ENCODE peak calls at places on chromosomes 12 and 14, in ten cellular contexts. One of them, this sample, is unnamed. For H3K4me1, the result is how much of the 10 kb centered on the place peaks cover.

GRCh38 chr14:37903561-37904191 is 304.0 kb upstream of the SSTR1 start:
- DNase-seq in adrenal gland: no peak
- DNase-seq in heart right ventricle: no peak
- DNase-seq in HCT116: peak
- DNase-seq in pancreas: no peak
- DNase-seq in OCI-LY7: peak
- DNase-seq in cardiac muscle cell: peak
- DNase-seq in transverse colon: no peak
- DNase-seq in Caco-2: no peak
- DNase-seq in Peyer's patch: no peak
- DNase-seq in this sample: peak

GRCh38 chr12:120094485-120094884 is 22.1 kb downstream of the RAB35 start:
- DNase-seq in OCI-LY7: no peak
- DNase-seq in transverse colon: no peak
- DNase-seq in cardiac muscle cell: no peak
- DNase-seq in HCT116: no peak
- DNase-seq in Peyer's patch: no peak
- DNase-seq in Caco-2: no peak
- DNase-seq in heart right ventricle: no peak
- DNase-seq in adrenal gland: no peak
- DNase-seq in pancreas: no peak
- DNase-seq in this sample: no peak

GRCh38 chr14:68862954-68863594 is 70.2 kb upstream of the ZFP36L1 start:
- DNase-seq in Peyer's patch: peak
- DNase-seq in HCT116: peak
- DNase-seq in pancreas: peak
- DNase-seq in Caco-2: peak
- DNase-seq in transverse colon: peak
- DNase-seq in heart right ventricle: peak
- DNase-seq in cardiac muscle cell: peak
- DNase-seq in adrenal gland: peak
- DNase-seq in OCI-LY7: peak
- DNase-seq in this sample: peak

GRCh38 chr12:121791671-121792496 is 1.6 kb downstream of the RHOF start:
- DNase-seq in Peyer's patch: no peak
- DNase-seq in pancreas: no peak
- DNase-seq in HCT116: no peak
- DNase-seq in heart right ventricle: no peak
- DNase-seq in transverse colon: peak
- DNase-seq in Caco-2: peak
- DNase-seq in adrenal gland: peak
- DNase-seq in cardiac muscle cell: no peak
- DNase-seq in OCI-LY7: no peak
- DNase-seq in this sample: peak

GRCh38 chr14:97290977-97291376 is 493.8 kb downstream of the VRK1 start:
- DNase-seq in heart right ventricle: no peak
- DNase-seq in pancreas: no peak
- DNase-seq in OCI-LY7: no peak
- DNase-seq in adrenal gland: no peak
- DNase-seq in HCT116: no peak
- DNase-seq in cardiac muscle cell: no peak
- DNase-seq in Peyer's patch: no peak
- DNase-seq in Caco-2: no peak
- DNase-seq in transverse colon: no peak
- DNase-seq in this sample: no peak

GRCh38 chr12:66776974-66777373 is 98.1 kb upstream of the GRIP1 start:
- DNase-seq in pancreas: no peak
- DNase-seq in OCI-LY7: no peak
- DNase-seq in HCT116: no peak
- DNase-seq in Peyer's patch: peak
- DNase-seq in cardiac muscle cell: no peak
- DNase-seq in Caco-2: no peak
- DNase-seq in transverse colon: no peak
- DNase-seq in heart right ventricle: no peak
- DNase-seq in adrenal gland: no peak
- DNase-seq in this sample: peak

GRCh38 chr12:46916796-46917419 is 91.1 kb upstream of the SLC38A4 start:
- DNase-seq in heart right ventricle: peak
- DNase-seq in OCI-LY7: no peak
- DNase-seq in adrenal gland: no peak
- DNase-seq in Peyer's patch: no peak
- DNase-seq in Caco-2: no peak
- DNase-seq in transverse colon: no peak
- DNase-seq in pancreas: no peak
- DNase-seq in cardiac muscle cell: no peak
- DNase-seq in HCT116: no peak
- DNase-seq in this sample: no peak

GRCh38 chr12:114669501-114670256 is 14.3 kb downstream of the TBX3 start:
- DNase-seq in cardiac muscle cell: no peak
- DNase-seq in OCI-LY7: no peak
- DNase-seq in adrenal gland: peak
- DNase-seq in Peyer's patch: no peak
- DNase-seq in transverse colon: no peak
- DNase-seq in heart right ventricle: no peak
- DNase-seq in Caco-2: no peak
- DNase-seq in HCT116: no peak
- DNase-seq in pancreas: no peak
- DNase-seq in this sample: no peak

GRCh38 chr12:118061876-118062791 is 1.2 kb upstream of the WSB2 start:
- DNase-seq in Caco-2: peak
- DNase-seq in transverse colon: peak
- DNase-seq in pancreas: peak
- DNase-seq in cardiac muscle cell: peak
- DNase-seq in Peyer's patch: peak
- DNase-seq in OCI-LY7: peak
- DNase-seq in heart right ventricle: peak
- DNase-seq in adrenal gland: peak
- DNase-seq in HCT116: no peak
- DNase-seq in this sample: peak

GRCh38 chr12:80837342-80837978 is 100.3 kb downstream of the LIN7A start:
- DNase-seq in heart right ventricle: no peak
- DNase-seq in adrenal gland: peak
- DNase-seq in pancreas: no peak
- DNase-seq in Caco-2: peak
- DNase-seq in HCT116: peak
- DNase-seq in Peyer's patch: no peak
- DNase-seq in OCI-LY7: peak
- DNase-seq in transverse colon: no peak
- DNase-seq in cardiac muscle cell: peak
- DNase-seq in this sample: no peak

GRCh38 chr12:47216150-47216677 is 136.5 kb upstream of the AMIGO2 start:
- DNase-seq in Caco-2: no peak
- DNase-seq in HCT116: no peak
- DNase-seq in heart right ventricle: no peak
- DNase-seq in cardiac muscle cell: no peak
- DNase-seq in pancreas: no peak
- DNase-seq in adrenal gland: no peak
- DNase-seq in Peyer's patch: peak
- DNase-seq in transverse colon: peak
- DNase-seq in OCI-LY7: peak
- DNase-seq in this sample: peak

DNA sequence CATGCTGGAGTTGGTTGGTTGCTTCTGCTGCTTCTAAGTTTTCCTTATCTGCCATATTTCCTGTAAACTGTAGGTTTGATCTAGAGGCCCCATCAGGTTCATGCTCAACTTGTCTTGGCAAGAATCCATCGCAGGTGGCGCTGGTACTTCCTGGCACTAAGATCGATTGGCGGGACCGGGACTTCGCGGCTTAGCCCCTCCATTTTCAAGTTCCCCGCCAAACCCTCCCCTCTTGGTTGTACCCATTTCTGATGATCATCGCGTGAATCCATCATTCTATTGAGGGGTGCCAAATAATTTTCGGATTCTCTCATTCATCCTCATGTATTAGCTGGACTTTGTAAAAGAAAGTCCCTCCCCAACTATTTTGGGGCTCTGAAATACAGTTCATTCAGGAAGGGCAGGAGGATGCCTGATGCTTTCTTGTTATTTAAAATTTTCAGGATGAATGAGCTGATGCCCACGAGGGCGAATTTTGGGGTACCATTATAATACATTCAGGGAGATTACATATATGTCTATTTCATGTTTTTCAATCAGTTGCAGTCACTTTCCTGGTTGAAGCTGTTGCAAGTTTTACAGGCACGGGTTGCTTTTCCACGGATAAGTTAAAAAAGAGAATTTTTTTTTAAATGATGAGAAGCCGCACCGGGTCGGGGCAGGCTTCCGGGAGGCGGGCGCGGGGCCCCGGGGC is 424 bp upstream of the BRI3BP start:
- DNase-seq in Peyer's patch: peak
- DNase-seq in pancreas: peak
- DNase-seq in adrenal gland: peak
- DNase-seq in OCI-LY7: peak
- DNase-seq in transverse colon: peak
- DNase-seq in heart right ventricle: no peak
- DNase-seq in cardiac muscle cell: peak
- DNase-seq in HCT116: peak
- DNase-seq in Caco-2: peak
- DNase-seq in this sample: peak
- TF ChIP-seq CTCF in Peyer's patch: peak
- TF ChIP-seq CTCF in pancreas: no peak
- TF ChIP-seq CTCF in adrenal gland: no peak
- TF ChIP-seq CTCF in OCI-LY7: peak
- TF ChIP-seq CTCF in transverse colon: no peak
- TF ChIP-seq CTCF in heart right ventricle: no peak
- TF ChIP-seq CTCF in cardiac muscle cell: peak
- TF ChIP-seq CTCF in HCT116: no peak
- TF ChIP-seq CTCF in Caco-2: peak
- TF ChIP-seq CTCF in this sample: peak

GRCh38 chr12:49346659-49347306 is at the start of gene DNAJC22:
- DNase-seq in Caco-2: peak
- DNase-seq in Peyer's patch: no peak
- DNase-seq in heart right ventricle: no peak
- DNase-seq in pancreas: no peak
- DNase-seq in OCI-LY7: peak
- DNase-seq in cardiac muscle cell: peak
- DNase-seq in transverse colon: peak
- DNase-seq in HCT116: no peak
- DNase-seq in adrenal gland: peak
- DNase-seq in this sample: peak
- H3K4me3 ChIP-seq in Caco-2: peak
- H3K4me3 ChIP-seq in Peyer's patch: peak
- H3K4me3 ChIP-seq in heart right ventricle: peak
- H3K4me3 ChIP-seq in pancreas: peak
- H3K4me3 ChIP-seq in OCI-LY7: peak
- H3K4me3 ChIP-seq in cardiac muscle cell: peak
- H3K4me3 ChIP-seq in transverse colon: peak
- H3K4me3 ChIP-seq in HCT116: peak
- H3K4me3 ChIP-seq in adrenal gland: peak
- H3K4me3 ChIP-seq in this sample: no peak

GRCh38 chr14:59301354-59301753 is 112.9 kb downstream of the DAAM1 start:
- DNase-seq in Caco-2: no peak
- DNase-seq in pancreas: no peak
- DNase-seq in Peyer's patch: peak
- DNase-seq in cardiac muscle cell: no peak
- DNase-seq in transverse colon: peak
- DNase-seq in heart right ventricle: no peak
- DNase-seq in adrenal gland: no peak
- DNase-seq in HCT116: no peak
- DNase-seq in OCI-LY7: peak
- DNase-seq in this sample: no peak

GRCh38 chr14:59296508-59296907 is 108.0 kb downstream of the DAAM1 start:
- DNase-seq in adrenal gland: no peak
- DNase-seq in pancreas: no peak
- DNase-seq in transverse colon: no peak
- DNase-seq in OCI-LY7: no peak
- DNase-seq in Caco-2: no peak
- DNase-seq in heart right ventricle: no peak
- DNase-seq in Peyer's patch: no peak
- DNase-seq in HCT116: no peak
- DNase-seq in cardiac muscle cell: no peak
- DNase-seq in this sample: no peak

GRCh38 chr14:59302313-59302712 is 113.8 kb downstream of the DAAM1 start:
- DNase-seq in adrenal gland: no peak
- DNase-seq in heart right ventricle: no peak
- DNase-seq in Peyer's patch: no peak
- DNase-seq in pancreas: no peak
- DNase-seq in transverse colon: no peak
- DNase-seq in HCT116: no peak
- DNase-seq in cardiac muscle cell: no peak
- DNase-seq in OCI-LY7: no peak
- DNase-seq in Caco-2: no peak
- DNase-seq in this sample: no peak

GRCh38 chr14:59297070-59297766 is 108.8 kb downstream of the DAAM1 start:
- DNase-seq in transverse colon: no peak
- DNase-seq in pancreas: no peak
- DNase-seq in heart right ventricle: no peak
- DNase-seq in HCT116: no peak
- DNase-seq in cardiac muscle cell: peak
- DNase-seq in OCI-LY7: no peak
- DNase-seq in Peyer's patch: no peak
- DNase-seq in adrenal gland: no peak
- DNase-seq in Caco-2: peak
- DNase-seq in this sample: no peak

GRCh38 chr14:59299731-59300130 is 111.3 kb downstream of the DAAM1 start:
- DNase-seq in transverse colon: no peak
- DNase-seq in HCT116: no peak
- DNase-seq in OCI-LY7: peak
- DNase-seq in Caco-2: no peak
- DNase-seq in adrenal gland: no peak
- DNase-seq in cardiac muscle cell: no peak
- DNase-seq in Peyer's patch: no peak
- DNase-seq in heart right ventricle: no peak
- DNase-seq in pancreas: no peak
- DNase-seq in this sample: no peak
- H3K4me1 ChIP-seq in transverse colon: under half
- H3K4me1 ChIP-seq in HCT116: under half
- H3K4me1 ChIP-seq in OCI-LY7: half or more
- H3K4me1 ChIP-seq in Caco-2: under half
- H3K4me1 ChIP-seq in adrenal gland: under half
- H3K4me1 ChIP-seq in cardiac muscle cell: under half
- H3K4me1 ChIP-seq in Peyer's patch: under half
- H3K4me1 ChIP-seq in heart right ventricle: half or more
- H3K4me1 ChIP-seq in pancreas: under half
- H3K4me1 ChIP-seq in this sample: under half

GRCh38 chr14:88551094-88551870 is 3.5 kb downstream of the PTPN21 start:
- DNase-seq in adrenal gland: peak
- DNase-seq in cardiac muscle cell: peak
- DNase-seq in heart right ventricle: peak
- DNase-seq in pancreas: peak
- DNase-seq in HCT116: peak
- DNase-seq in OCI-LY7: no peak
- DNase-seq in Peyer's patch: no peak
- DNase-seq in Caco-2: peak
- DNase-seq in transverse colon: peak
- DNase-seq in this sample: peak
- TF ChIP-seq CTCF in adrenal gland: peak
- TF ChIP-seq CTCF in cardiac muscle cell: peak
- TF ChIP-seq CTCF in heart right ventricle: no peak
- TF ChIP-seq CTCF in pancreas: no peak
- TF ChIP-seq CTCF in HCT116: no peak
- TF ChIP-seq CTCF in OCI-LY7: no peak
- TF ChIP-seq CTCF in Peyer's patch: no peak
- TF ChIP-seq CTCF in Caco-2: peak
- TF ChIP-seq CTCF in transverse colon: peak
- TF ChIP-seq CTCF in this sample: no peak

DNA sequence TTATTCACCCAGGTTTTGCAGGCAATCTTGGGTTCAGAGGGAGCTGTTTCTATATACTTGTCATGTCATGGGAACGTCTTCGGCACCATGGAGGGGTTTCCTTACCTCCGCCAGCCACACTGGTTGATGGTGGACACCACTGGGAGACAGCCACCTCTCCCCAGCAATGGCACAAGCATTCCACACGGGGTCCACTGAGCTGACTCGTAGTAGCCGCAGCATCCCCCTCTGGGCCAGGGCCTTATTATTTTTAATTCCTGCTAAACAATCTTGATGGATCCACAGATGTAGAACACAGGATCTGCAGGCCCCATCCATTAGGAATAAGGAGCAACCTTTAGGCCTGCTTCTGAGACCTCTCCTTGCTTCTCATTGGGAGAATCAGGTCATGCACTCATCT is 132.9 kb downstream of the DICER1 start:
- DNase-seq in HCT116: no peak
- DNase-seq in heart right ventricle: no peak
- DNase-seq in Peyer's patch: no peak
- DNase-seq in OCI-LY7: no peak
- DNase-seq in adrenal gland: no peak
- DNase-seq in cardiac muscle cell: no peak
- DNase-seq in pancreas: no peak
- DNase-seq in Caco-2: no peak
- DNase-seq in transverse colon: no peak
- DNase-seq in this sample: no peak
- H3K4me3 ChIP-seq in HCT116: no peak
- H3K4me3 ChIP-seq in heart right ventricle: no peak
- H3K4me3 ChIP-seq in Peyer's patch: no peak
- H3K4me3 ChIP-seq in OCI-LY7: no peak
- H3K4me3 ChIP-seq in adrenal gland: no peak
- H3K4me3 ChIP-seq in cardiac muscle cell: no peak
- H3K4me3 ChIP-seq in pancreas: no peak
- H3K4me3 ChIP-seq in Caco-2: no peak
- H3K4me3 ChIP-seq in transverse colon: no peak
- H3K4me3 ChIP-seq in this sample: no peak